ENCODE peak calls at places on chromosomes 1 and 21, in eight cellular contexts. J, I, H, S, X, E, B and V are unnamed samples.

GRCh38 chr1:234907585-234908457 is 220.8 kb downstream of the TOMM20 start:
- DNase-seq in J (no peak), B (peak; percentile 89), E (no peak), I (no peak), X (peak; percentile 60), H (no peak), S (no peak), V (no peak)

GRCh38 chr1:236407059-236407458 is 13.0 kb downstream of the EDARADD start:
- DNase-seq in I (no peak), E (no peak), J (no peak), B (no peak), X (no peak), H (no peak), S (no peak), V (no peak)

GRCh38 chr1:229409616-229410369 is 24.1 kb downstream of the ACTA1 start:
- DNase-seq in B (no peak), H (no peak), S (no peak), X (no peak), I (no peak), J (peak; percentile 40), E (no peak), V (no peak)

GRCh38 chr1:158180741-158181576 is at the start of gene CD1D:
- DNase-seq in E (no peak), J (peak; percentile 36), I (no peak), B (peak; percentile 68), S (no peak), X (peak; percentile 74), H (no peak), V (no peak)

GRCh38 chr1:75559141-75559540 is 51.8 kb downstream of the SLC44A5 start:
- DNase-seq in J (no peak), E (no peak), H (no peak), X (no peak), I (no peak), S (no peak), B (no peak), V (no peak)

GRCh38 chr1:77831976-77832695 is 52.7 kb downstream of the MIGA1 start:
- DNase-seq in X (peak; percentile 87), B (peak; percentile 76), J (no peak), I (no peak), E (no peak), S (peak; percentile 35), H (peak; percentile 13), V (no peak)

GRCh38 chr1:182109780-182110179 is 48.3 kb upstream of the ZNF648 start:
- DNase-seq in J (no peak), B (no peak), E (no peak), I (no peak), X (no peak), S (no peak), H (no peak), V (no peak)

GRCh38 chr1:232452137-232452536 is 177.8 kb downstream of the SIPA1L2 start:
- DNase-seq in H (no peak), I (no peak), S (no peak), X (no peak), E (no peak), B (no peak), J (no peak), V (no peak)

GRCh38 chr21:46207920-46208571 is 20.5 kb downstream of the LSS start:
- DNase-seq in J (no peak), X (no peak), B (no peak), I (no peak), H (no peak), S (no peak), E (no peak), V (no peak)

GRCh38 chr21:28018213-28018612 is 974.5 kb downstream of the LTN1 start:
- DNase-seq in I (no peak), E (no peak), S (no peak), J (no peak), B (no peak), H (no peak), X (no peak), V (no peak)

GRCh38 chr1:172399369-172400072 is 21.0 kb upstream of the C1orf105 start:
- DNase-seq in X (peak; percentile 97), S (peak; percentile 39), I (no peak), H (peak; percentile 95), J (peak; percentile 53), B (peak; percentile 98), E (no peak), V (no peak)

GRCh38 chr1:24859063-24860010 is 70.7 kb downstream of the RUNX3 start:
- DNase-seq in X (no peak), B (no peak), E (no peak), S (no peak), H (no peak), I (no peak), J (no peak), V (no peak)

GRCh38 chr1:15172405-15173259 is 19.1 kb downstream of the TMEM51 start:
- DNase-seq in B (peak; percentile 56), S (peak; percentile 86), I (no peak), E (no peak), J (no peak), H (peak; percentile 42), X (peak; percentile 64), V (no peak)

GRCh38 chr21:38819719-38820147 is 14.0 kb downstream of the ETS2 start:
- DNase-seq in S (no peak), X (no peak), J (no peak), H (no peak), E (no peak), I (no peak), B (no peak), V (no peak)

GRCh38 chr1:54853793-54854370 is 33.1 kb downstream of the DHCR24 start:
- DNase-seq in J (no peak), I (no peak), S (no peak), H (no peak), B (no peak), E (no peak), X (no peak), V (no peak)

GRCh38 chr21:14942801-14943490 is 121.9 kb downstream of the NRIP1 start:
- DNase-seq in B (peak; percentile 61), E (no peak), H (peak; percentile 10), J (no peak), S (no peak), X (peak; percentile 63), I (no peak), V (no peak)

GRCh38 chr1:111202366-111202706 is 1.9 kb upstream of the DENND2D start:
- DNase-seq in I (no peak), H (no peak), S (no peak), B (no peak), J (no peak), E (no peak), X (no peak), V (no peak)

GRCh38 chr1:29264773-29265389 is 28.6 kb downstream of the PTPRU start:
- DNase-seq in H (no peak), J (no peak), B (peak; percentile 70), X (peak; percentile 71), I (no peak), S (peak; percentile 12), E (no peak), V (no peak)

GRCh38 chr1:89881415-89882058 is 60.7 kb downstream of the LRRC8D start:
- DNase-seq in J (no peak), H (no peak), X (no peak), I (no peak), S (peak; percentile 21), E (no peak), B (no peak), V (no peak)

GRCh38 chr1:28190337-28190979 is 14.0 kb upstream of the PTAFR start:
- DNase-seq in S (peak; percentile 62), X (no peak), I (no peak), J (no peak), H (no peak), B (peak; percentile 14), E (no peak), V (no peak)

GRCh38 chr1:29876902-29877301 is 640.6 kb downstream of the PTPRU start:
- DNase-seq in E (no peak), S (no peak), H (no peak), X (no peak), J (no peak), B (no peak), I (no peak), V (no peak)

GRCh38 chr1:211237579-211237978 is 21.6 kb upstream of the RCOR3 start:
- DNase-seq in S (peak; percentile 6), J (no peak), I (no peak), X (no peak), B (no peak), H (no peak), E (no peak), V (no peak)

GRCh38 chr1:1594602-1594981 is 5.3 kb downstream of the FNDC10 start:
- DNase-seq in S (no peak), X (no peak), H (no peak), J (no peak), I (no peak), E (no peak), B (no peak), V (no peak)

GRCh38 chr1:52179073-52179472 is 37.2 kb downstream of the ZFYVE9 start:
- DNase-seq in I (no peak), S (no peak), X (no peak), B (no peak), J (no peak), H (no peak), E (no peak), V (no peak)

GRCh38 chr1:52140633-52141512 is 1.0 kb upstream of the ZFYVE9 start:
- DNase-seq in S (peak; percentile 61), E (no peak), H (no peak), B (peak; percentile 6), I (no peak), X (no peak), J (no peak), V (no peak)